ENCODE peak calls at places on chromosome 5, in five cellular contexts. Z is neural crest cell, K is nephron progenitor cell, J is cerebellar nuclear complex, B is NCI-H1694. G is an unnamed sample.

GRCh38 chr5:173880306-173880985 is 7.7 kb upstream of the CPEB4 start:
- DNase-seq in K (no peak), J (no peak), B (no peak), Z (no peak), G (no peak)

GRCh38 chr5:137734962-137735530 is 843 bp downstream of the KLHL3 start:
- DNase-seq in B (no peak), K (peak; percentile 27), J (no peak), Z (peak; percentile 16), G (no peak)

GRCh38 chr5:95446009-95446408 is 54.8 kb downstream of the FAM81B start:
- DNase-seq in Z (no peak), K (no peak), J (no peak), B (no peak), G (peak; percentile 33)

GRCh38 chr5:84378961-84379360 is 5.7 kb downstream of the EDIL3 start:
- DNase-seq in Z (no peak), K (no peak), J (no peak), B (no peak), G (no peak)

GRCh38 chr5:33313150-33313549 is 127.6 kb upstream of the TARS1 start:
- DNase-seq in K (no peak), J (no peak), Z (no peak), B (no peak), G (no peak)

GRCh38 chr5:128304121-128304520 is 220.6 kb downstream of the SLC12A2 start:
- DNase-seq in K (no peak), B (no peak), J (no peak), Z (no peak), G (no peak)

GRCh38 chr5:90461303-90461702 is 13.3 kb downstream of the MBLAC2 start:
- DNase-seq in J (no peak), K (no peak), Z (no peak), B (no peak), G (no peak)

GRCh38 chr5:175823731-175824525 is 47.5 kb upstream of the CPLX2 start:
- DNase-seq in Z (no peak), J (no peak), B (peak; percentile 69), K (peak; percentile 29), G (no peak)

GRCh38 chr5:116454417-116454927 is 120.2 kb downstream of the SEMA6A start:
- DNase-seq in B (no peak), Z (no peak), K (no peak), J (no peak), G (no peak)

GRCh38 chr5:172983542-172984243 is at the start of gene ATP6V0E1:
- DNase-seq in B (peak; percentile 77), J (peak; percentile 48), Z (peak; percentile 97), K (peak; percentile 99), G (peak; percentile 97)

GRCh38 chr5:42636946-42637345 is 119.7 kb upstream of the CCDC152 start:
- DNase-seq in B (no peak), K (no peak), J (no peak), Z (no peak), G (no peak)

GRCh38 chr5:68272289-68272688 is 56.7 kb downstream of the PIK3R1 start:
- DNase-seq in Z (no peak), B (no peak), J (no peak), K (no peak), G (no peak)

GRCh38 chr5:180595381-180596114 is 4.2 kb upstream of the SCGB3A1 start:
- DNase-seq in J (no peak), B (no peak), K (no peak), Z (no peak), G (no peak)

GRCh38 chr5:81165493-81166119 is 67.5 kb upstream of the CKMT2 start:
- DNase-seq in J (no peak), Z (peak; percentile 54), K (peak; percentile 64), B (peak; percentile 35), G (peak; percentile 52)

GRCh38 chr5:157744055-157745011 is 821 bp downstream of the LSM11 start:
- DNase-seq in Z (peak; percentile 18), J (no peak), K (no peak), B (no peak), G (peak; percentile 37)

GRCh38 chr5:146755781-146756180 is 122.8 kb downstream of the PPP2R2B start:
- DNase-seq in Z (no peak), J (no peak), B (no peak), K (no peak), G (no peak)

GRCh38 chr5:67199859-67200258 is 3.3 kb upstream of the CD180 start:
- DNase-seq in K (no peak), J (no peak), Z (no peak), B (no peak), G (no peak)

GRCh38 chr5:113489299-113489698 is 1.0 kb upstream of the MCC start:
- DNase-seq in B (no peak), J (no peak), K (no peak), Z (no peak), G (no peak)

GRCh38 chr5:147398860-147399259 is 111.0 kb downstream of the DPYSL3 start:
- DNase-seq in Z (no peak), J (no peak), B (no peak), K (no peak), G (no peak)

GRCh38 chr5:83662558-83662957 is 58.1 kb downstream of the HAPLN1 start:
- DNase-seq in J (no peak), Z (no peak), B (no peak), K (no peak), G (no peak)

GRCh38 chr5:181151146-181151545 is 3.8 kb downstream of the OR2V2 start:
- DNase-seq in K (no peak), J (no peak), Z (no peak), B (no peak), G (no peak)

GRCh38 chr5:137575847-137576246 is 76.7 kb upstream of the SPOCK1 start:
- DNase-seq in Z (no peak), K (no peak), J (no peak), B (no peak), G (no peak)

GRCh38 chr5:108367679-108368334 is 14.1 kb downstream of the FBXL17 start:
- DNase-seq in Z (no peak), K (no peak), J (no peak), B (no peak), G (no peak)

GRCh38 chr5:115243412-115243811 is 19.3 kb downstream of the PGGT1B start:
- DNase-seq in Z (no peak), J (no peak), K (no peak), B (no peak), G (no peak)

GRCh38 chr5:13632676-13633075 is 311.8 kb downstream of the DNAH5 start:
- DNase-seq in K (no peak), Z (no peak), J (no peak), B (no peak), G (no peak)

GRCh38 chr5:161098516-161098915 is 246.5 kb upstream of the ATP10B start:
- DNase-seq in J (no peak), Z (no peak), K (no peak), B (no peak), G (no peak)

GRCh38 chr5:80540691-80541090 is 29.4 kb downstream of the ANKRD34B start:
- DNase-seq in Z (no peak), B (no peak), J (no peak), K (no peak), G (no peak)

GRCh38 chr5:111254613-111255012 is 30.4 kb downstream of the CAMK4 start:
- DNase-seq in Z (no peak), K (no peak), J (no peak), B (peak; percentile 5), G (no peak)

GRCh38 chr5:111013011-111013410 is 58.5 kb upstream of the TSLP start:
- DNase-seq in B (no peak), K (no peak), Z (no peak), J (no peak), G (no peak)

GRCh38 chr5:42531611-42532010 is 108.4 kb downstream of the GHR start:
- DNase-seq in B (no peak), J (no peak), Z (no peak), K (no peak), G (no peak)

GRCh38 chr5:108703313-108703712 is 44.4 kb upstream of the FER start:
- DNase-seq in K (no peak), J (no peak), B (no peak), Z (no peak), G (no peak)

GRCh38 chr5:126471875-126472537 is 48.8 kb downstream of the GRAMD2B start:
- DNase-seq in J (no peak), K (no peak), B (no peak), Z (no peak), G (no peak)

GRCh38 chr5:124662261-124662781 is 84.1 kb downstream of the ZNF608 start:
- DNase-seq in Z (no peak), J (no peak), B (no peak), K (peak; percentile 66), G (peak; percentile 56)

GRCh38 chr5:114427204-114427603 is 65.3 kb downstream of the KCNN2 start:
- DNase-seq in K (no peak), Z (no peak), J (no peak), B (no peak), G (no peak)

G was measured in K562.